ENCODE peak calls at places on chromosomes 3 and 15, in seven cellular contexts. K, Y, Q, I, O, Z and U are unnamed samples.

GRCh38 chr3:149080699-149081091 is 5.6 kb downstream of the HLTF start:
- DNase-seq in K (no peak), Y (peak), Q (no peak), I (no peak), O (no peak), Z (no peak), U (no peak)

GRCh38 chr3:47444103-47444502 is 31.6 kb downstream of the SCAP start:
- DNase-seq in K (no peak), Y (peak), Q (no peak), I (no peak), O (no peak), Z (no peak), U (no peak)

GRCh38 chr15:70778258-70779076 is 15.1 kb upstream of the UACA start:
- DNase-seq in K (no peak), Y (peak), Q (no peak), I (no peak), O (no peak), Z (no peak), U (no peak)

GRCh38 chr15:67146214-67146613 is 80.8 kb downstream of the SMAD3 start:
- DNase-seq in K (no peak), Y (peak), Q (no peak), I (no peak), O (no peak), Z (no peak), U (no peak)

GRCh38 chr3:123420416-123420968 is 28.4 kb downstream of the ADCY5 start:
- DNase-seq in K (no peak), Y (no peak), Q (no peak), I (no peak), O (no peak), Z (no peak), U (no peak)

GRCh38 chr15:74037171-74038117 is 42.9 kb downstream of the PML start:
- DNase-seq in K (no peak), Y (no peak), Q (no peak), I (no peak), O (no peak), Z (no peak), U (no peak)

GRCh38 chr3:42980209-42980608 is 1.1 kb downstream of the GASK1A start:
- DNase-seq in K (no peak), Y (no peak), Q (no peak), I (peak), O (no peak), Z (no peak), U (no peak)

GRCh38 chr3:39965997-39966396 is 156.6 kb downstream of the MYRIP start:
- DNase-seq in K (no peak), Y (no peak), Q (no peak), I (no peak), O (no peak), Z (no peak), U (no peak)

GRCh38 chr15:56537881-56538280 is 72.9 kb upstream of the MNS1 start:
- DNase-seq in K (no peak), Y (peak), Q (no peak), I (no peak), O (peak), Z (no peak), U (no peak)